ENCODE peak calls at places on chromosomes 12 and 14, in five cellular contexts. F is stimulated activated CD4-positive, alpha-beta T cell treated with anti-CD3 and anti-CD28 coated beads, Interleukin-12 subunit alpha, Interleukin-12 subunit beta, amount 100 ng/mL, for 48 hours; P is stimulated activated effector memory CD8-positive, alpha-beta T cell treated with anti-CD3 and anti-CD28 coated beads, Interleukin-12 subunit alpha, Interleukin-12 subunit beta, amount 100 ng/mL, for 72 hours; C is NCI-H446; N is activated CD4-positive, alpha-beta T cell treated with anti-CD3 and anti-CD28 coated beads, Interleukin-2, amount 10 ng/mL, durations not matched to agents 7 days and 5 days. K is an unnamed sample.

GRCh38 chr12:117441751-117442150 is 80.3 kb upstream of the NOS1 start:
- DNase-seq in C (peak; percentile 2), P (no peak), N (no peak), F (no peak), K (no peak)

GRCh38 chr12:5650804-5651461 is 219.0 kb downstream of the NTF3 start:
- DNase-seq in F (no peak), P (no peak), C (no peak), N (no peak), K (no peak)

GRCh38 chr12:49674318-49674985 is 32.8 kb downstream of the FMNL3 start:
- DNase-seq in P (no peak), N (no peak), F (no peak), C (no peak), K (no peak)

GRCh38 chr14:75303415-75303814 is 24.8 kb downstream of the FOS start:
- DNase-seq in P (peak; percentile 75), C (peak; percentile 71), F (no peak), N (peak; percentile 65), K (peak; percentile 59)

GRCh38 chr12:117032593-117033381 is 66.4 kb downstream of the TESC start:
- DNase-seq in F (no peak), P (no peak), N (no peak), C (no peak), K (no peak)

GRCh38 chr14:105059035-105059916 is 6.0 kb downstream of the GPR132 start:
- DNase-seq in P (peak; percentile 50), F (peak; percentile 47), C (no peak), N (peak; percentile 41), K (no peak)

GRCh38 chr12:108967869-108968540 is 52.9 kb downstream of the SVOP start:
- DNase-seq in C (no peak), F (no peak), P (no peak), N (no peak), K (no peak)

GRCh38 chr14:86782092-86782580 is 1210.8 kb downstream of the GALC start:
- DNase-seq in N (no peak), P (no peak), C (no peak), F (no peak), K (no peak)

GRCh38 chr12:2250797-2251196 is 198.0 kb downstream of the CACNA1C start:
- DNase-seq in P (no peak), C (no peak), N (no peak), F (no peak), K (no peak)

GRCh38 chr12:106288510-106289195 is 13.9 kb upstream of the TCP11L2 start:
- DNase-seq in F (no peak), P (no peak), C (no peak), N (no peak), K (no peak)

GRCh38 chr12:47779301-47779942 is 6.4 kb downstream of the SLC48A1 start:
- DNase-seq in P (peak; percentile 96), F (peak; percentile 87), C (peak; percentile 73), N (peak; percentile 94), K (peak; percentile 83)

GRCh38 chr14:49892301-49892635 is 614 bp upstream of the ARF6 start:
- DNase-seq in P (no peak), F (no peak), C (peak; percentile 60), N (peak; percentile 73), K (no peak)

GRCh38 chr14:20690848-20691640 is 2.5 kb downstream of the ANG start:
- DNase-seq in C (peak; percentile 48), P (peak; percentile 55), F (no peak), N (peak; percentile 59), K (peak; percentile 36)

GRCh38 chr12:92444763-92445162 is 258.0 kb upstream of the PLEKHG7 start:
- DNase-seq in F (no peak), N (no peak), C (no peak), P (no peak), K (no peak)

GRCh38 chr12:57175428-57176138 is 28.2 kb upstream of the LRP1-AS start:
- DNase-seq in F (peak; percentile 14), P (peak; percentile 72), C (no peak), N (peak; percentile 45), K (no peak)

GRCh38 chr12:52613363-52614030 is 4.9 kb downstream of the KRT73 start:
- DNase-seq in N (peak; percentile 4), F (no peak), P (peak; percentile 23), C (no peak), K (no peak)

GRCh38 chr14:102317564-102318248 is 1.8 kb upstream of the ZNF839 start:
- DNase-seq in N (peak; percentile 44), P (no peak), F (no peak), C (no peak), K (no peak)

GRCh38 chr12:69473229-69473628 is 3.0 kb downstream of the FRS2 start:
- DNase-seq in P (no peak), F (no peak), C (no peak), N (no peak), K (no peak)

GRCh38 chr12:52992699-52993557 is 13.3 kb upstream of the EIF4B start:
- DNase-seq in P (no peak), N (no peak), C (no peak), F (no peak), K (no peak)

GRCh38 chr12:46388427-46388992 is 15.9 kb upstream of the SLC38A2 start:
- DNase-seq in F (no peak), P (no peak), C (no peak), N (no peak), K (no peak)

GRCh38 chr14:74148705-74149104 is 63.9 kb downstream of the LIN52 start:
- DNase-seq in P (no peak), N (no peak), F (no peak), C (no peak), K (no peak)

GRCh38 chr14:54715244-54715643 is 148.3 kb downstream of the SAMD4A start:
- DNase-seq in C (no peak), P (no peak), F (no peak), N (no peak), K (no peak)

GRCh38 chr14:93962701-93963601 is 13.4 kb downstream of the ASB2 start:
- DNase-seq in N (peak; percentile 79), P (peak; percentile 83), C (no peak), F (no peak), K (peak; percentile 39)

GRCh38 chr14:105139212-105139825 is 29.3 kb downstream of the JAG2 start:
- DNase-seq in P (no peak), N (no peak), F (no peak), C (no peak), K (no peak)

GRCh38 chr12:27524839-27525238 is 833 bp downstream of the PPFIBP1 start:
- DNase-seq in C (no peak), N (no peak), P (no peak), F (no peak), K (no peak)

GRCh38 chr12:80565276-80565675 is 121.2 kb downstream of the PTPRQ start:
- DNase-seq in C (no peak), N (no peak), P (no peak), F (no peak), K (no peak)

GRCh38 chr14:89933002-89933401 is 21.5 kb downstream of the EFCAB11 start:
- DNase-seq in N (no peak), P (no peak), C (no peak), F (no peak), K (no peak)

GRCh38 chr12:124578445-124578844 is 11.0 kb upstream of the NCOR2 start:
- DNase-seq in C (no peak), F (no peak), P (no peak), N (no peak), K (no peak)

GRCh38 chr12:98424726-98425401 is 90.5 kb upstream of the TMPO start:
- DNase-seq in C (peak; percentile 22), N (peak; percentile 59), F (peak; percentile 26), P (peak; percentile 66), K (peak; percentile 18)

GRCh38 chr12:70576341-70577282 is 60.6 kb downstream of the PTPRB start:
- DNase-seq in N (peak; percentile 12), C (peak; percentile 70), F (no peak), P (no peak), K (no peak)

GRCh38 chr12:22180699-22181098 is 134.7 kb downstream of the CMAS start:
- DNase-seq in N (no peak), C (no peak), P (no peak), F (no peak), K (no peak)

GRCh38 chr14:77154421-77154820 is 12.8 kb upstream of the ZDHHC22 start:
- DNase-seq in N (no peak), F (no peak), P (no peak), C (no peak), K (no peak)

GRCh38 chr12:131829351-131829794 is 1.2 kb downstream of the MMP17 start:
- DNase-seq in F (no peak), N (no peak), C (no peak), P (no peak), K (no peak)

K was measured in T-helper 1 cell.